ENCODE peak calls at places on chromosomes 5 and 9, in four cellular contexts. U is AG09309, J is lower lobe of right lung, G is upper lobe of left lung. X is an unnamed sample.

GRCh38 chr5:32173394-32174010 is 617 bp downstream of the GOLPH3 start:
- DNase-seq in G (peak; percentile 93), J (peak; percentile 77), U (no peak), X (no peak)

GRCh38 chr5:38483788-38484398 is 72.6 kb downstream of the LIFR start:
- DNase-seq in U (no peak), J (no peak), G (peak; percentile 51), X (no peak)

GRCh38 chr9:107548298-107549142 is 59.0 kb upstream of the KLF4 start:
- DNase-seq in J (no peak), G (no peak), U (peak; percentile 92), X (no peak)

GRCh38 chr9:4677392-4677791 is 2.0 kb upstream of the CDC37L1 start:
- DNase-seq in J (no peak), U (no peak), G (no peak), X (no peak)

GRCh38 chr9:101593345-101593744 is 1.4 kb downstream of the PPP3R2 start:
- DNase-seq in G (no peak), J (no peak), U (no peak), X (no peak)

GRCh38 chr5:160470437-160471341 is 49.0 kb downstream of the PTTG1 start:
- DNase-seq in J (no peak), U (no peak), G (no peak), X (no peak)

GRCh38 chr9:37914701-37915358 is 10.9 kb upstream of the SLC25A51 start:
- DNase-seq in U (no peak), J (no peak), G (no peak), X (no peak)

GRCh38 chr5:143435207-143435657 is 31.7 kb upstream of the NR3C1 start:
- DNase-seq in U (no peak), G (no peak), J (no peak), X (peak; percentile 31)

DNA sequence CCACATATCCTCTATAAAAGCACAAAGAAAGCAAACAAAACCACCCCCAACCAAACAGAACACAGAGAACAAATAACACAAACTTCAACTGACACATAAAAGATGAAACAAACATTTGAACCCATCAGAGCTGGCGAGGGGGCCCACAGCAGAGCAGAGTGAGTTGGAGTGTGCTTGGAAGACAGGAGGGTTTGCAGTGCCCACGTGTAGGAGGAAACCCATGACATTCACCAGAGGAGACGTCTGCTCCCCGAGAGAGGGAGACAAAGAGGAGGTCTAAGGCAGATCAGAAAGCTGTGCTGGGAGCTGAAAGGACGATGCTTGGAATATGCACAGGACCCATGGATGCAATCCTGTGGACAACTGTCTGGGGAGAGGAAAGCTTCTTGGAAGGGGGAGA is 27.0 kb downstream of the MRPL36 start:
- DNase-seq in J (no peak), G (no peak), U (no peak), X (no peak)
- TF ChIP-seq CTCF in J (no peak), G (no peak), U (peak; percentile 72), X (no peak)

GRCh38 chr5:118042076-118042475 is 946.3 kb downstream of the DTWD2 start:
- DNase-seq in G (no peak), J (no peak), U (no peak), X (no peak)
- TF ChIP-seq CTCF in G (no peak), J (no peak), U (no peak), X (no peak)

GRCh38 chr9:127488946-127489345 is 37.6 kb downstream of the LRSAM1 start:
- DNase-seq in U (no peak), J (no peak), G (no peak), X (no peak)

GRCh38 chr9:127490831-127491230 is 39.5 kb downstream of the LRSAM1 start:
- DNase-seq in G (no peak), U (no peak), J (no peak), X (no peak)

GRCh38 chr9:127489471-127490115 is 38.3 kb downstream of the LRSAM1 start:
- DNase-seq in J (no peak), U (no peak), G (peak; percentile 70), X (no peak)

GRCh38 chr9:127482662-127483061 is 31.4 kb downstream of the LRSAM1 start:
- DNase-seq in J (no peak), U (no peak), G (no peak), X (no peak)

GRCh38 chr9:127485995-127486394 is 34.7 kb downstream of the LRSAM1 start:
- DNase-seq in J (no peak), U (no peak), G (no peak), X (no peak)
- TF ChIP-seq CTCF in J (no peak), U (no peak), G (no peak), X (no peak)

DNA sequence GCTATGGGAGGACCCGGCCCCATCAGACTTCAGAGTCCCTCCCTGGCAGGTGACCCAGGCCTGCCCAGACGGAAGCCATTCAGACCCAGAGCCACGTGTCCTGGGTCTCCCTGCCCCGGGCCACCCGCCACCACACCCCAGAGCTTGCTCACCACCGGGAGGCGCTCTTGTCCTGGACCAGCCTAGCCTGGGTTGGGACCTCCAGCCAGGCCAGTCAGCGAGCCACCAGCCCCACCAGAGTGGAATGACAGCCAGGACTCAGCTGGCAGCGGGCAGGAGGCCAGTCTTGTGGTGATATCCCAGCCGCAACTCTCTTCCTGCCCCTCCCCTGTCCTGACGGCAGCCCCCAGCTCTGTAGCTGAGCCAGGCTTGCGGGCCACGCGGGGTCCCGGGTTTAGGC is 1.7 kb upstream of the PTGDS start:
- DNase-seq in U (no peak), J (peak; percentile 66), G (peak; percentile 81), X (no peak)
- TF ChIP-seq CTCF in U (no peak), J (peak; percentile 49), G (peak; percentile 53), X (no peak)